ENCODE peak calls at places on chromosomes 3 and 15, in four cellular contexts. D is WTC11, A is HepG2, X is K562. G is an unnamed sample.

GRCh38 chr3:102481050-102481449 is 46.2 kb downstream of the ZPLD1 start:
- DNase-seq in D (no peak), A (no peak), X (no peak), G (no peak)

GRCh38 chr3:10334042-10334441 is 13.1 kb upstream of the SEC13 start:
- DNase-seq in D (no peak), A (no peak), X (no peak), G (no peak)

GRCh38 chr3:133572158-133573053 is 1.1 kb upstream of the CDV3 start:
- DNase-seq in D (no peak), A (no peak), X (no peak), G (no peak)

GRCh38 chr3:111598552-111598951 is 3.4 kb upstream of the ZBED2 start:
- DNase-seq in D (no peak), A (no peak), X (no peak), G (no peak)

GRCh38 chr3:13795816-13796215 is 84.1 kb downstream of the WNT7A start:
- DNase-seq in D (no peak), A (no peak), X (no peak), G (no peak)

GRCh38 chr3:159964166-159964973 is 24.3 kb upstream of the IL12A start:
- DNase-seq in D (no peak), A (no peak), X (no peak), G (no peak)

GRCh38 chr3:190306513-190307163 is 15.6 kb downstream of the CLDN1 start:
- DNase-seq in D (no peak), A (peak; percentile 55), X (no peak), G (no peak)

GRCh38 chr3:195818301-195818700 is 6.6 kb upstream of the MUC4 start:
- DNase-seq in D (no peak), A (no peak), X (no peak), G (no peak)

GRCh38 chr3:154151969-154152368 is 30.8 kb downstream of the ARHGEF26 start:
- DNase-seq in D (no peak), A (no peak), X (no peak), G (no peak)

GRCh38 chr3:61637088-61638051 is 76.0 kb downstream of the PTPRG start:
- DNase-seq in D (no peak), A (no peak), X (no peak), G (no peak)

GRCh38 chr3:175896655-175897054 is 1037.5 kb downstream of the NAALADL2 start:
- DNase-seq in D (no peak), A (no peak), X (no peak), G (no peak)

GRCh38 chr3:134364936-134365765 is 9.1 kb downstream of the AMOTL2 start:
- DNase-seq in D (no peak), A (no peak), X (no peak), G (no peak)

DNA sequence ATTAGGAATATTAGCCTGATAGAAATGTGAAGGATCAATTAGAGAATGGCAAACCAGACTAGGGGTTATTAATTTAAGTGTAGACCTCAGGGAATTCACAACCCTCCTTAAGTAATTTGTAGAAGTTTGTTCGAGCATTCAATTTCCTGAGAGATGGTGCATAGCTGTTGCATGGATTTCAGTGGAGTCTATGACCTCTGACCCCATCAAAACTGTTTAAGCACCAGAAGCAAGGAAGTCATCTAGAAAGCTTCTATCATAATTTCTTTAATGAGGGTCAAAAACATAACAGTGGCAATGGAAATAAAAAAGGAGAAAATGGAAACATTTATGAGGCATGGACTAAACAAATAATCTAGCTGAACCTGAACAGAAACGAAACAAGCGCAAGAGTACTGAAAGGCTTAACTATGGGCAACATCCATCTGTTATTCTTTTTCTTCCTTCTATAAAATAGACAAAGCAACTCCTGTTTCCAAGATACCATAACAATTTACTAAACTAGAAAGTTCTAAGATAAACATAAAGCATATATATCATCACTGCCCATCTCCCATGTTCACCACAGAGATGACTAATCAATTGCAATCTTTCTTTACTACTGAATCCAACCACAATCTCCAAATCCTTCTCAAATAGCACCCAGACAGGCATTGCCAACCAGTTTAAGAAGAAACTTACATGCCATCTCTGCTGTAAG is 151.4 kb downstream of the THRB start:
- DNase-seq in D (no peak), A (no peak), X (no peak), G (no peak)
- TF ChIP-seq ELF4 in D (no peak), A (no peak), X (no peak), G (no peak)

DNA sequence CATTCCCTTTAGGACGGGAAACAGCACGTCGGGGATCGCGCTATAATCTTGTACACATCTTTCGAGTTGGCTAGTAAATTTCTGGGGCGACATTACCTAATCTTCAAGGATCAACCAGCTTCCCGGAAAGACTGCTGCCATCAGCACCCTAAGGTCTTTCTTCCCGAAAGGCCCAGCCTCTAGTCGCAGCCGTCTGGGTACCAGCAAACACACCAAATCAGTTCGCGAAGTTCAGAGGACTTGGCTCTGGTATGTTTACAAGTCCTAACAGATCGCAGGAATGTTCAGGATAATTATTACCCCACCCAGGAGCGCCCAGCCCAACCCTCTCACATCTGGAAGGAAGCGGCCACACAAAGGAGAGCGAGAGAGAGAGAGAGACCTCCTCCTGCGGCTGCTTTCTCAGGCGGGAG is 155.2 kb upstream of the FRMD4B start:
- DNase-seq in D (peak; percentile 23), A (no peak), X (no peak), G (no peak)
- TF ChIP-seq ELF4 in D (no peak), A (no peak), X (no peak), G (no peak)

GRCh38 chr15:78343431-78343830 is 3.3 kb downstream of the CRABP1 start:
- DNase-seq in D (no peak), A (no peak), X (no peak), G (no peak)
- TF ChIP-seq ELF4 in D (no peak), A (no peak), X (no peak), G (no peak)

DNA sequence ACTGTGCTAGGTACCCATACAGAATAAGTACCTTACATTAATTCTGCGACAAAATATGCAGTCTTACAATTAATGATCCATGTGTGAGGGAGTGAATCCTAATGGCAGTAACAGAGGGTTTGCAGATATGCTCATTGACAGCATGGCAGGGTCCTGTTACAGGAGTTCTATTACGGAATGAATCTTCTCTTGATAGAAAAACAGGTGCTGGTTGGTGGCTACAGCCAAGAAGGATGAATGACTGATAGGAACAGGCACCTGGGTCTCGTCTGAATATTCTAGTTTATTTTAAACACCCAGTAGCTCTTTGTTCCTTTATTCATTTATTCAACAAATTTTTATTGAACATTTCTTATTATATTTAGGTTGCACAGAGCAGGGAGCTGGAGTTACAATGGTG is 22.8 kb downstream of the PGBD4 start:
- DNase-seq in D (no peak), A (no peak), X (no peak), G (no peak)
- TF ChIP-seq ELF4 in D (no peak), A (no peak), X (no peak), G (no peak)

GRCh38 chr15:68365140-68365745 is 66.7 kb downstream of the ITGA11 start:
- DNase-seq in D (no peak), A (no peak), X (no peak), G (no peak)

GRCh38 chr15:68363353-68363752 is 68.6 kb downstream of the ITGA11 start:
- DNase-seq in D (no peak), A (no peak), X (no peak), G (no peak)

GRCh38 chr15:68362537-68363126 is 69.3 kb downstream of the ITGA11 start:
- DNase-seq in D (no peak), A (no peak), X (no peak), G (no peak)

GRCh38 chr15:68364660-68365035 is 67.3 kb downstream of the ITGA11 start:
- DNase-seq in D (no peak), A (no peak), X (no peak), G (no peak)

GRCh38 chr15:68364028-68364659 is 67.8 kb downstream of the ITGA11 start:
- DNase-seq in D (no peak), A (no peak), X (no peak), G (no peak)
- TF ChIP-seq ELF4 in D (no peak), A (no peak), X (no peak), G (no peak)

GRCh38 chr15:61339526-61339925 is 110.4 kb upstream of the RORA start:
- DNase-seq in D (no peak), A (no peak), X (no peak), G (no peak)
- TF ChIP-seq ELF4 in D (no peak), A (no peak), X (no peak), G (no peak)

GRCh38 chr15:35657679-35658201 is 111.8 kb upstream of the DPH6 start:
- DNase-seq in D (no peak), A (no peak), X (no peak), G (no peak)

GRCh38 chr15:35649575-35649974 is 103.6 kb upstream of the DPH6 start:
- DNase-seq in D (no peak), A (no peak), X (no peak), G (no peak)

GRCh38 chr15:35648941-35649340 is 103.0 kb upstream of the DPH6 start:
- DNase-seq in D (no peak), A (no peak), X (no peak), G (no peak)

GRCh38 chr15:35654334-35654733 is 108.4 kb upstream of the DPH6 start:
- DNase-seq in D (no peak), A (no peak), X (no peak), G (no peak)
- TF ChIP-seq ELF4 in D (no peak), A (no peak), X (no peak), G (no peak)

GRCh38 chr3:38029400-38030125 is at the start of gene PLCD1:
- DNase-seq in D (peak; percentile 82), A (peak; percentile 33), X (peak; percentile 88), G (peak; percentile 41)
- TF ChIP-seq ELF4 in D (no peak), A (no peak), X (no peak), G (no peak)

GRCh38 chr15:59885832-59886231 is 118.3 kb upstream of the FOXB1 start:
- DNase-seq in D (no peak), A (no peak), X (no peak), G (peak; percentile 39)
- TF ChIP-seq ELF4 in D (no peak), A (no peak), X (no peak), G (no peak)

G was measured in HEK293T.